ENCODE peak calls at places on chromosomes 3 and 15, in seven cellular contexts. Y, U, D, S, Q, P and B are unnamed samples.
A peak's percentile ranks its signal among the peaks of the same experiment; 100 is the strongest.

GRCh38 chr3:190616627-190617026 is 102.7 kb downstream of the IL1RAP start:
- DNase-seq in Y (peak; percentile 41), U (no peak), D (no peak), S (no peak), Q (no peak), P (no peak), B (no peak)

GRCh38 chr3:158911586-158911985 is 109.7 kb downstream of the MFSD1 start:
- DNase-seq in Y (no peak), U (no peak), D (no peak), S (no peak), Q (no peak), P (no peak), B (no peak)

GRCh38 chr15:100880139-100880896 is 687 bp downstream of the ALDH1A3 start:
- DNase-seq in Y (peak; percentile 54), U (no peak), D (no peak), S (no peak), Q (no peak), P (peak; percentile 53), B (no peak)

GRCh38 chr3:15606434-15606891 is 4.9 kb downstream of the BTD start:
- DNase-seq in Y (peak; percentile 21), U (peak; percentile 47), D (no peak), S (no peak), Q (no peak), P (no peak), B (no peak)

GRCh38 chr3:51930439-51930838 is 11.3 kb downstream of the RRP9 start:
- DNase-seq in Y (no peak), U (no peak), D (no peak), S (no peak), Q (no peak), P (no peak), B (no peak)

GRCh38 chr3:129605593-129606521 is 619 bp downstream of the PLXND1 start:
- DNase-seq in Y (peak; percentile 60), U (no peak), D (no peak), S (peak; percentile 69), Q (no peak), P (peak; percentile 54), B (peak; percentile 74)

GRCh38 chr3:44468572-44469520 is 8.6 kb downstream of the ZNF445 start:
- DNase-seq in Y (peak; percentile 39), U (no peak), D (no peak), S (no peak), Q (no peak), P (no peak), B (peak; percentile 2)

GRCh38 chr3:177441813-177442646 is 244.7 kb upstream of the TBL1XR1 start:
- DNase-seq in Y (no peak), U (no peak), D (no peak), S (no peak), Q (peak; percentile 34), P (no peak), B (no peak)

GRCh38 chr15:52183562-52184173 is 7.5 kb downstream of the GNB5 start:
- DNase-seq in Y (peak; percentile 54), U (peak; percentile 19), D (no peak), S (peak; percentile 56), Q (no peak), P (peak; percentile 63), B (no peak)

GRCh38 chr3:72533584-72534473 is 314.4 kb downstream of the SHQ1 start:
- DNase-seq in Y (no peak), U (no peak), D (no peak), S (no peak), Q (no peak), P (no peak), B (peak; percentile 0)

GRCh38 chr15:79874242-79874641 is 22.6 kb downstream of the MTHFS start:
- DNase-seq in Y (no peak), U (no peak), D (no peak), S (no peak), Q (no peak), P (no peak), B (no peak)

GRCh38 chr3:140742116-140742515 is 64.3 kb downstream of the TRIM42 start:
- DNase-seq in Y (no peak), U (no peak), D (no peak), S (no peak), Q (no peak), P (no peak), B (no peak)

GRCh38 chr3:140733623-140734022 is 55.8 kb downstream of the TRIM42 start:
- DNase-seq in Y (no peak), U (no peak), D (no peak), S (no peak), Q (no peak), P (no peak), B (no peak)

GRCh38 chr3:140731440-140732119 is 53.7 kb downstream of the TRIM42 start:
- DNase-seq in Y (no peak), U (no peak), D (no peak), S (no peak), Q (no peak), P (no peak), B (no peak)

DNA sequence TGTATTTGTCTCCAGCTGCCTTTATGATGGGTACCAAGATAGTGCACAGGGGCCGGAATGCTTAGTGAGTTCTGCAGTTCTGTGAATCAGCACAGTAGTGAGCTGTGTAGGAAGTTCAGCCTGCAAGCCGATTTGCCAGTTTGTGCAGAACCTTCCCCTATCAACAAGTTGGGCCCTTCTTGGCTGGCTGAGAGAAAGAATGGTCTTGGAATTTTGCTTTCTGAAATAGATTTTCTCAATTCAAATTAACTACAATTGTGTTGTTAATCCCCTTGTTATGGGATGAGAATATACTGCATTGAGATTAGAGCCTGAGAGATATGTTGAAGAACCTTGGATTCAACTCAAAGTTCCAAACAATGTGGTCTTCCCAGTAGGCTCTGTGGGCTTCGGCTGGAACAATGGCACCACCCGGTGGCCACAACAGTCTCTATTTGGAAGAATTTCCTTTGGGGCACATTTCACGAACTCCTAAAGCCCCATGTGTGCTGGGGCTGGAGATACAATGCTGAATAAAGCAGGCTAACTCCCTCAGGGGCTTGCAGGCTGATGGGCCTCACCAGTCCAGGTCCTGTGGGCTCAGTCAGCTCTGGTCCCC is 59.1 kb downstream of the TRIM42 start:
- DNase-seq in Y (peak; percentile 52), U (peak; percentile 18), D (no peak), S (peak; percentile 58), Q (no peak), P (peak; percentile 69), B (peak; percentile 76)
- TF ChIP-seq CTCF in Y (peak; percentile 38), U (peak; percentile 22), D (no peak), S (peak; percentile 27), Q (peak; percentile 13), P (peak; percentile 65), B (peak; percentile 63)

DNA sequence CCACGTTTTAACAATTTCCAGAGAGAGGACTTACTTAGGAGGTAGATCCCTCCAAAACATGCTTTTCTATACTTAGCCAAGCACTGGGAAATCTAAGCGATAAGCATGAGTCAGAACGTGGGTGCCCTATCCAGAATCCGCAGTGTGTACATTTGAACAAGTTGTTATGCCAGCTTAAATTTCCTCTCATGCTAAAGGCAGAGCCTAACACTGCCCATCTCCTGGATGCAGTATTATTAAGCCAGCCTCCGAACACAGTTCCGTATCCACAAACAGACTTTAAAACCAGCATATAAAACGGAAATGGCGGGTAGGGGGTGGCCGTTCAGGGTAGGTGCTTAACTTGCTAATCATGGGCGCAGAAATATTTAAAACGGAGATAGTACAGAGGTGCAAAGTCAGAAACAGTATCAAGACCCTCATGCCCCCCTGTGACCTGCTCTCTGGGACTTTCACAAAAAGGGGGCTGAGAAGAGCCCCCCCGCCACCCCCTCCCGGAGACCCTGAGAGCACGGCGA is 1.0 kb upstream of the LRRIQ4 start:
- DNase-seq in Y (peak; percentile 81), U (no peak), D (no peak), S (no peak), Q (peak; percentile 62), P (no peak), B (peak; percentile 53)
- H3K27ac ChIP-seq in Y (peak overlapping the region; percentile 66), U (peak overlapping the region; percentile 77), D (peak overlapping the region; percentile 63), S (peak overlapping the region; percentile 44), Q (peak overlapping the region; percentile 68), P (no peak overlapping the region), B (peak overlapping the region; percentile 85)

DNA sequence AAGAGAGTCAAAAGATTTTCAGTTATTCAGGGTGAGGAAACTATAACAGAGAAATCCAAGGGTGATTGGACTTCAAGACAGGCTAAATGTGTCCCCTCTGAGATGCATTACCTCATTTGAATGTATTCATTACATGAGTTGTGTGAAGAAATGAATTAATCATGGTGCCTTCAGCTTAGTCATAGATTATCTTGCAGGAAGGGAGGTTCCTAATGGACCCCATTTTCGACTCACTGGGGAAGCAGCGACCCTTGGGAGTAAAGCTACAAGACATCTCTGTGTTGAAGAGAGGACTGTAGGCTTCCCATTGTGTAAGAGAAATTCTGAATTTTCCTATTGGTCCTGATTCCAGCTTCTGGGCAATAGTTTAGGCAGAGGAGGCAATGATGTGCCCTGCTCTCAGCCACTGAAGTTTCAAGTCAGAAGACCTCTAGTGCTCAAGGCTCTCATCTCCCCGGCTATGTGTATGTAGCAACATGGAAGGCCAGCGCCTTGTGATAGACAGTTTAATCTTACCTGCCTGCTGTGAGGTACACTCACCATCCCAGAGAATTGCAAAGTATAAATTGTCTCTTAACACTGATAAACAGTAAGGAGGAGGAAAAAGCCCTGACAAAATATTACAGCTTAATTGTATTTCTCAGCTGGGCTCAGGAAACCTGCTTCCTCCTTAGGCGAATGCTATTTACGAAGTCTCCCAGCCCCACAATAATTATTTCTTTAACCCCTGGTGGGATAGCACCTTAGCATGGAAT is 133.8 kb downstream of the PDCD6IP start:
- DNase-seq in Y (no peak), U (no peak), D (no peak), S (no peak), Q (no peak), P (no peak), B (peak; percentile 85)
- TF ChIP-seq CTCF in Y (no peak), U (no peak), D (no peak), S (no peak), Q (no peak), P (no peak), B (no peak)

GRCh38 chr15:67070892-67071664 is 5.7 kb downstream of the SMAD3 start:
- DNase-seq in Y (no peak), U (no peak), D (no peak), S (no peak), Q (no peak), P (peak; percentile 38), B (no peak)
- H3K27ac ChIP-seq in Y (no peak overlapping the region), U (no peak overlapping the region), D (no peak overlapping the region), S (no peak overlapping the region), Q (no peak overlapping the region), P (no peak overlapping the region), B (no peak overlapping the region)

GRCh38 chr3:197454014-197454413 is 101.8 kb downstream of the BDH1 start:
- DNase-seq in Y (peak; percentile 18), U (peak; percentile 28), D (no peak), S (no peak), Q (no peak), P (no peak), B (peak; percentile 52)
- TF ChIP-seq CTCF in Y (peak; percentile 14), U (no peak), D (no peak), S (no peak), Q (no peak), P (peak; percentile 27), B (peak; percentile 54)

DNA sequence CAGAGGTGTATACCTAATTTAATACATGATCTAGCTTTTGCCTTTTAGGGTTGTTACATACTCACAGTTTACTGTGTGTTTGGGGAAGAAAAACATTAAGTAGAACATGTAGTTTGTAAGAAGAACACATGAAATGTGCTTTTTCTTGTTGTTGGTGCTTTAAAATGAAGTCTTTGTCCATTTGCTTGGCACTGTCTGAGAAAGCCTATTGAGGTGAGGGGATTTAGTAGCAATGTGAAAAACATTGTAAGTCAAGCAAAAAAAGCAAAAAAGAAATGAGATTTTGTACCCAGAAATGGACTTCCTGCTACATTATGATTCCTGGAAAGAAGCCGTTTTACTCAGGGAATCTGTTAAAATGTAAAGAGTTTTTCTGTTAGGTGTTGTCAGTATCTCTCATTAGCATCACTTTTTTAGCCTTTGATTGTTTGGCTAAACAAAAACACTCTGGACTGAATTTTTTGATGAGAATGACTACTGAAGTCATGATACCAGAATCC is 59.9 kb downstream of the KAT2B start:
- DNase-seq in Y (no peak), U (no peak), D (no peak), S (no peak), Q (no peak), P (no peak), B (no peak)
- H3K27ac ChIP-seq in Y (no peak overlapping the region), U (no peak overlapping the region), D (no peak overlapping the region), S (no peak overlapping the region), Q (no peak overlapping the region), P (peak overlapping the region; percentile 19), B (no peak overlapping the region)